ENCODE peak calls at places on chromosomes 2 and 18, in six cellular contexts. R is CD4-positive, alpha-beta T cell; F is T-helper 9 cell; C is amniotic stem cell; I is nucleus accumbens; G is NCI-H226. Y is an unnamed sample.
A peak's percentile ranks its signal among the peaks of the same experiment; 100 is the strongest.

GRCh38 chr2:108220942-108221541 is 18.7 kb upstream of the SULT1C3 start:
- DNase-seq in R (no peak), F (no peak), C (no peak), I (no peak), G (no peak), Y (no peak)

GRCh38 chr2:172431428-172431827 is 4.0 kb downstream of the ITGA6 start:
- DNase-seq in R (no peak), F (no peak), C (no peak), I (no peak), G (no peak), Y (no peak)

GRCh38 chr2:53829669-53830290 is 30.0 kb downstream of the GPR75 start:
- DNase-seq in R (no peak), F (no peak), C (no peak), I (no peak), G (no peak), Y (no peak)

GRCh38 chr18:26634631-26635030 is 86.3 kb upstream of the KCTD1 start:
- DNase-seq in R (no peak), F (no peak), C (no peak), I (no peak), G (no peak), Y (no peak)

GRCh38 chr2:199914372-199914958 is 3.4 kb downstream of the C2orf69 start:
- DNase-seq in R (no peak), F (no peak), C (no peak), I (no peak), G (no peak), Y (no peak)

GRCh38 chr2:190698895-190699294 is 50.0 kb downstream of the NAB1 start:
- DNase-seq in R (no peak), F (no peak), C (no peak), I (no peak), G (no peak), Y (no peak)

GRCh38 chr18:26286008-26286407 is 59.8 kb downstream of the TAF4B start:
- DNase-seq in R (no peak), F (no peak), C (no peak), I (no peak), G (no peak), Y (no peak)

GRCh38 chr2:20633794-20634259 is 17.1 kb downstream of the HS1BP3 start:
- DNase-seq in R (no peak), F (no peak), C (no peak), I (no peak), G (no peak), Y (no peak)

GRCh38 chr18:26646897-26647296 is 98.5 kb upstream of the KCTD1 start:
- DNase-seq in R (no peak), F (no peak), C (no peak), I (no peak), G (no peak), Y (no peak)

GRCh38 chr2:224366269-224366668 is 35.6 kb downstream of the FAM124B start:
- DNase-seq in R (no peak), F (no peak), C (no peak), I (no peak), G (no peak), Y (no peak)

GRCh38 chr2:208142925-208143799 is 2.8 kb downstream of the CRYGB start:
- DNase-seq in R (no peak), F (no peak), C (no peak), I (no peak), G (no peak), Y (no peak)

GRCh38 chr2:105455488-105455991 is 56.7 kb upstream of the FHL2 start:
- DNase-seq in R (no peak), F (no peak), C (peak; percentile 56), I (no peak), G (peak; percentile 79), Y (no peak)

GRCh38 chr2:239247401-239248245 is 153.2 kb downstream of the HDAC4 start:
- DNase-seq in R (no peak), F (no peak), C (no peak), I (no peak), G (no peak), Y (no peak)

GRCh38 chr2:24045511-24046508 is 1.4 kb downstream of the WDCP start:
- DNase-seq in R (no peak), F (no peak), C (no peak), I (no peak), G (no peak), Y (no peak)

GRCh38 chr2:199433204-199433832 is 24.4 kb downstream of the SATB2 start:
- DNase-seq in R (no peak), F (no peak), C (no peak), I (no peak), G (no peak), Y (no peak)

GRCh38 chr2:241312082-241312481 is 3.4 kb downstream of the HDLBP start:
- DNase-seq in R (no peak), F (no peak), C (no peak), I (no peak), G (no peak), Y (no peak)

GRCh38 chr2:5387421-5387820 is 304.8 kb upstream of the SOX11 start:
- DNase-seq in R (no peak), F (no peak), C (no peak), I (no peak), G (no peak), Y (no peak)

GRCh38 chr2:205948883-205949282 is 137.1 kb downstream of the INO80D start:
- DNase-seq in R (no peak), F (no peak), C (no peak), I (no peak), G (no peak), Y (no peak)

GRCh38 chr18:33201509-33201926 is 239.0 kb downstream of the CCDC178 start:
- DNase-seq in R (no peak), F (no peak), C (peak; percentile 2), I (peak; percentile 1), G (no peak), Y (no peak)

GRCh38 chr2:98269274-98269673 is 77.0 kb upstream of the CNGA3 start:
- DNase-seq in R (no peak), F (no peak), C (peak; percentile 24), I (no peak), G (peak; percentile 22), Y (no peak)

GRCh38 chr18:63679820-63680606 is 18.3 kb upstream of the SERPINB3 start:
- DNase-seq in R (no peak), F (no peak), C (no peak), I (no peak), G (no peak), Y (no peak)

GRCh38 chr2:205733648-205734047 is 51.3 kb downstream of the NRP2 start:
- DNase-seq in R (no peak), F (no peak), C (no peak), I (no peak), G (no peak), Y (no peak)

GRCh38 chr18:7524786-7525185 is 42.3 kb upstream of the PTPRM start:
- DNase-seq in R (no peak), F (no peak), C (no peak), I (no peak), G (peak; percentile 24), Y (no peak)

GRCh38 chr2:67216881-67217280 is 180.3 kb upstream of the ETAA1 start:
- DNase-seq in R (no peak), F (no peak), C (no peak), I (no peak), G (peak; percentile 5), Y (no peak)

GRCh38 chr18:49628993-49629795 is 67.3 kb downstream of the LIPG start:
- DNase-seq in R (no peak), F (no peak), C (no peak), I (no peak), G (no peak), Y (peak; percentile 17)

Y was measured in occipital lobe.